ENCODE peak calls at places on chromosomes 6 and 20, in seven cellular contexts. P is A549, K is tibial artery, X is ACHN, C is AML-193, S is T-helper 9 cell, G is hypothalamus. D is an unnamed sample.

GRCh38 chr20:33521461-33521860 is 31.6 kb downstream of the CBFA2T2 start:
- DNase-seq in P (no peak), K (no peak), X (no peak), C (no peak), S (no peak), G (no peak), D (no peak)

GRCh38 chr6:34285571-34285970 is 36.8 kb upstream of the SMIM29 start:
- DNase-seq in P (no peak), K (no peak), X (no peak), C (no peak), S (no peak), G (no peak), D (no peak)

GRCh38 chr6:41278699-41279405 is 7.6 kb downstream of the TREM1 start:
- DNase-seq in P (peak), K (no peak), X (peak), C (peak), S (peak), G (no peak), D (peak)

GRCh38 chr6:27747637-27748036 is 164.6 kb downstream of the OR2B2 start:
- DNase-seq in P (no peak), K (no peak), X (no peak), C (no peak), S (no peak), G (no peak), D (no peak)

GRCh38 chr6:169943521-169944337 is 192.3 kb downstream of the ERMARD start:
- DNase-seq in P (no peak), K (no peak), X (no peak), C (no peak), S (no peak), G (no peak), D (no peak)

GRCh38 chr6:139580592-139581484 is 206.4 kb upstream of the CITED2 start:
- DNase-seq in P (no peak), K (no peak), X (no peak), C (no peak), S (no peak), G (no peak), D (no peak)

GRCh38 chr6:13431861-13432465 is 55.4 kb downstream of the GFOD1 start:
- DNase-seq in P (no peak), K (peak), X (peak), C (no peak), S (no peak), G (no peak), D (no peak)

GRCh38 chr6:106849130-106849529 is 125.4 kb downstream of the CD24 start:
- DNase-seq in P (no peak), K (no peak), X (no peak), C (peak), S (no peak), G (no peak), D (no peak)

GRCh38 chr20:3135507-3136070 is 24.1 kb downstream of the FASTKD5 start:
- DNase-seq in P (no peak), K (no peak), X (no peak), C (no peak), S (no peak), G (no peak), D (no peak)

GRCh38 chr6:55562318-55562717 is 16.7 kb downstream of the HMGCLL1 start:
- DNase-seq in P (no peak), K (no peak), X (no peak), C (no peak), S (no peak), G (no peak), D (no peak)

GRCh38 chr6:150195996-150196417 is 53.2 kb downstream of the PPP1R14C start:
- DNase-seq in P (no peak), K (no peak), X (no peak), C (no peak), S (no peak), G (no peak), D (no peak)

GRCh38 chr6:3594196-3594595 is 137.3 kb upstream of the SLC22A23 start:
- DNase-seq in P (no peak), K (no peak), X (no peak), C (no peak), S (no peak), G (no peak), D (no peak)

GRCh38 chr6:133977983-133978895 is 25.2 kb downstream of the TBPL1 start:
- DNase-seq in P (no peak), K (no peak), X (peak), C (peak), S (no peak), G (no peak), D (no peak)

GRCh38 chr6:144314003-144314485 is 28.9 kb downstream of the UTRN start:
- DNase-seq in P (no peak), K (peak), X (peak), C (no peak), S (no peak), G (peak), D (no peak)

GRCh38 chr6:119340766-119341487 is 8.6 kb downstream of the MAN1A1 start:
- DNase-seq in P (no peak), K (no peak), X (no peak), C (no peak), S (no peak), G (no peak), D (no peak)